ENCODE peak calls at places on chromosome X, in five cellular contexts. U, J, Z, T and K are unnamed samples.

GRCh38 chrX:136931661-136932060 is 51.1 kb upstream of the RBMX start:
- DNase-seq in U (no peak), Z (no peak), T (no peak), J (no peak), K (no peak)

GRCh38 chrX:47446431-47446830 is 36.6 kb downstream of the ZNF41 start:
- DNase-seq in T (no peak), U (no peak), Z (no peak), J (no peak), K (no peak)

GRCh38 chrX:37454537-37455285 is 105.5 kb downstream of the PRRG1 start:
- DNase-seq in Z (peak; percentile 35), T (no peak), J (peak; percentile 27), U (no peak), K (no peak)

GRCh38 chrX:133607419-133608348 is 192.4 kb upstream of the GPC4 start:
- DNase-seq in J (no peak), Z (no peak), U (no peak), T (peak; percentile 51), K (no peak)

GRCh38 chrX:69145714-69146113 is 19.5 kb downstream of the PJA1 start:
- DNase-seq in J (no peak), Z (no peak), U (no peak), T (no peak), K (no peak)

GRCh38 chrX:100413231-100413630 is 3.2 kb upstream of the PCDH19 start:
- DNase-seq in U (peak; percentile 24), Z (no peak), J (peak; percentile 60), T (peak; percentile 68), K (peak; percentile 38)

GRCh38 chrX:102129473-102129872 is 4.0 kb downstream of the TCEAL2 start:
- DNase-seq in U (no peak), Z (no peak), T (peak; percentile 34), J (peak; percentile 10), K (peak; percentile 1)

GRCh38 chrX:259692-260355 is 21.4 kb upstream of the PLCXD1 start:
- DNase-seq in Z (no peak), T (no peak), U (no peak), J (no peak), K (no peak)

GRCh38 chrX:118847676-118848075 is 24.1 kb downstream of the ZCCHC12 start:
- DNase-seq in T (peak; percentile 34), Z (no peak), J (peak; percentile 52), U (no peak), K (peak; percentile 41)

GRCh38 chrX:15854080-15854655 is 445 bp downstream of the AP1S2 start:
- DNase-seq in Z (no peak), U (peak; percentile 63), J (no peak), T (peak; percentile 35), K (peak; percentile 55)

GRCh38 chrX:17743913-17744312 is 6.6 kb downstream of the SCML1 start:
- DNase-seq in Z (no peak), J (no peak), U (no peak), T (no peak), K (no peak)

GRCh38 chrX:134388161-134389109 is 71.5 kb upstream of the HPRT1 start:
- DNase-seq in Z (peak; percentile 19), T (no peak), J (no peak), U (no peak), K (peak; percentile 81)

GRCh38 chrX:70359458-70359857 is 63.7 kb upstream of the GDPD2 start:
- DNase-seq in U (no peak), T (no peak), Z (no peak), J (no peak), K (no peak)

GRCh38 chrX:66046612-66047235 is 6.8 kb upstream of the VSIG4 start:
- DNase-seq in T (peak; percentile 67), Z (no peak), J (no peak), U (no peak), K (peak; percentile 74)

GRCh38 chrX:63439580-63439979 is 88.4 kb upstream of the SPIN4 start:
- DNase-seq in J (no peak), U (no peak), T (no peak), Z (no peak), K (no peak)

GRCh38 chrX:51891821-51892551 is 1.4 kb upstream of the MAGED1 start:
- DNase-seq in U (peak; percentile 33), T (no peak), Z (no peak), J (peak; percentile 73), K (peak; percentile 70)

GRCh38 chrX:42466706-42467105 is 311.3 kb downstream of the PPP1R2C start:
- DNase-seq in Z (no peak), J (no peak), U (no peak), T (no peak), K (no peak)

GRCh38 chrX:24426921-24427746 is 38.0 kb upstream of the PDK3 start:
- DNase-seq in U (no peak), J (peak; percentile 1), T (no peak), Z (no peak), K (no peak)

GRCh38 chrX:109926743-109927662 is 75.9 kb upstream of the TMEM164 start:
- DNase-seq in U (no peak), T (no peak), J (no peak), Z (no peak), K (no peak)

GRCh38 chrX:30015440-30015839 is 199.9 kb upstream of the MAGEB2 start:
- DNase-seq in T (no peak), J (no peak), U (no peak), Z (no peak), K (no peak)

GRCh38 chrX:32937043-32937442 is 274.3 kb downstream of the DMD start:
- DNase-seq in Z (no peak), T (no peak), J (no peak), U (no peak), K (no peak)

GRCh38 chrX:149121526-149121925 is 383.6 kb downstream of the IDS start:
- DNase-seq in Z (no peak), J (no peak), T (no peak), U (no peak), K (no peak)

GRCh38 chrX:119410854-119411253 is 11.7 kb downstream of the SLC25A43 start:
- DNase-seq in J (no peak), Z (no peak), U (no peak), T (no peak), K (no peak)

GRCh38 chrX:132094169-132094568 is 33.7 kb downstream of the FRMD7 start:
- DNase-seq in Z (no peak), J (peak; percentile 54), U (no peak), T (no peak), K (no peak)

GRCh38 chrX:72620550-72621145 is 48.0 kb upstream of the HDAC8 start:
- DNase-seq in J (peak; percentile 90), T (no peak), U (peak; percentile 33), Z (peak; percentile 65), K (no peak)

GRCh38 chrX:74613350-74614192 is 853 bp downstream of the RLIM start:
- DNase-seq in U (no peak), Z (no peak), T (no peak), J (peak; percentile 32), K (peak; percentile 39)

GRCh38 chrX:18886005-18886343 is 97.9 kb downstream of the PHKA2 start:
- DNase-seq in Z (no peak), T (no peak), U (no peak), J (no peak), K (no peak)

GRCh38 chrX:18883234-18883960 is 100.5 kb downstream of the PHKA2 start:
- DNase-seq in J (no peak), T (no peak), U (no peak), Z (no peak), K (no peak)

GRCh38 chrX:18883961-18884765 is 99.8 kb downstream of the PHKA2 start:
- DNase-seq in T (no peak), J (no peak), U (no peak), Z (no peak), K (no peak)

GRCh38 chrX:18885317-18886004 is 98.5 kb downstream of the PHKA2 start:
- DNase-seq in J (peak; percentile 38), Z (no peak), T (peak; percentile 70), U (no peak), K (no peak)

GRCh38 chrX:18884916-18885315 is 99.0 kb downstream of the PHKA2 start:
- DNase-seq in J (no peak), Z (no peak), T (no peak), U (no peak), K (no peak)
- H3K4me3 ChIP-seq in J (no peak overlapping the region), Z (no peak overlapping the region), T (peak overlapping the region; percentile 69), U (no peak overlapping the region), K (no peak overlapping the region)

GRCh38 chrX:2693123-2693438 is 2.0 kb downstream of the CD99 start:
- DNase-seq in T (no peak), U (no peak), J (no peak), Z (no peak), K (no peak)
- H3K4me3 ChIP-seq in T (no peak overlapping the region), U (peak overlapping the region; percentile 92), J (peak overlapping the region; percentile 78), Z (no peak overlapping the region), K (peak overlapping the region; percentile 77)

GRCh38 chrX:21766101-21766500 is 8.2 kb upstream of the SMPX start:
- DNase-seq in J (no peak), T (no peak), Z (no peak), U (no peak), K (no peak)
- H3K4me3 ChIP-seq in J (no peak overlapping the region), T (no peak overlapping the region), Z (no peak overlapping the region), U (no peak overlapping the region), K (no peak overlapping the region)

GRCh38 chrX:40090050-40090804 is 7.5 kb downstream of the BCOR start:
- DNase-seq in Z (no peak), T (no peak), U (peak; percentile 43), J (no peak), K (peak; percentile 27)

GRCh38 chrX:40092808-40093435 is 4.8 kb downstream of the BCOR start:
- DNase-seq in J (no peak), T (no peak), Z (no peak), U (no peak), K (no peak)

GRCh38 chrX:40091691-40092421 is 5.9 kb downstream of the BCOR start:
- DNase-seq in T (no peak), U (no peak), Z (no peak), J (no peak), K (no peak)

GRCh38 chrX:40088803-40089540 is 8.8 kb downstream of the BCOR start:
- DNase-seq in T (no peak), J (no peak), Z (no peak), U (no peak), K (no peak)

GRCh38 chrX:40090961-40091360 is 6.8 kb downstream of the BCOR start:
- DNase-seq in U (no peak), J (no peak), T (no peak), Z (no peak), K (no peak)
- H3K4me3 ChIP-seq in U (peak overlapping the region; percentile 58), J (no peak overlapping the region), T (no peak overlapping the region), Z (no peak overlapping the region), K (peak overlapping the region; percentile 63)

DNA sequence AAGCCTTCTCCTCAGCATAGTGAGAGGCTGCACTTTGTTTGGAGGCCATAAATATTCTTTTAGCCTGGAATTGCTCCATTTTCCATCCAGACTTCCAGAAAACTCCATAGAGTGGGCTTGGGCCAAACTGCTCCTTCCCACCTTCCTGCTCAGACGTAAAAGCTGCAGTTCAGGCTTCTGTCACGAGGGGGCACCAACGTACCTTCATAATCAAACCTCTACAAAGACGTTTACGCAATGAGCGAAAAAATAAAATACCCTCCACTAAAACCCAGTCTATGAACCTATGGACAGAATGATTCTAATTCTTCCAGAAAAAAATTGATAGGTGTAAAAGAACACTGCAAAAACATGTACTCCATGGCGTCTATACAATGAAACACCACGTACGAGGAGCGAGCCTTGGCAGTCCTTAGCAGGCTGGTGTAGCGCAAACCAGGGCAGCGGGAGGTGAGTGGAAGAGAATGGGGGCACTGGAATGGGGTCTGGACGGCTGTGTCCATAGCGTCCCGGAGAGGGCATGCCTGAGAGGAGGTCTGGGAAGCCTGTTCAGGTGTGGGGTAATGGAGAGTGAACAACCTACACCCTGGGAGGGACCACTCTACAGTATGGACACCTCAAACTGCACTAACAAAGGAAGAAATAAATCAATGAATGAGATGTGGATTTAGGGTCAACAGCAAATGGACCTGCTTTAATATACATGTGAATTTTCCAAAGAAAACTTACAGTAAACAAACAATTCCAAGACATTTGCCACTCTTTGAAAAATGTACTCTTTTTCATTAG is 14.3 kb upstream of the RAB40A start:
- DNase-seq in Z (peak; percentile 16), J (peak; percentile 75), U (peak; percentile 73), T (peak; percentile 54), K (peak; percentile 59)
- H3K4me3 ChIP-seq in Z (peak overlapping the region; percentile 15), J (peak overlapping the region; percentile 24), U (peak overlapping the region; percentile 62), T (no peak overlapping the region), K (no peak overlapping the region)